ENCODE peak calls at places on chromosomes 12 and 14, in six cellular contexts. M, Y, I, B, G and R are unnamed samples.

GRCh38 chr12:78157199-78157598 is 326.5 kb downstream of the NAV3 start:
- DNase-seq in M (no peak), Y (no peak), I (no peak), B (no peak), G (no peak), R (peak)

GRCh38 chr12:107436836-107437235 is 248.8 kb upstream of the PWP1 start:
- DNase-seq in M (no peak), Y (no peak), I (no peak), B (no peak), G (no peak), R (no peak)

GRCh38 chr12:67069451-67070306 is 199.5 kb upstream of the CAND1 start:
- DNase-seq in M (peak), Y (peak), I (no peak), B (no peak), G (peak), R (no peak)

GRCh38 chr14:26845106-26845818 is 247.4 kb upstream of the NOVA1 start:
- DNase-seq in M (no peak), Y (no peak), I (no peak), B (no peak), G (no peak), R (no peak)

GRCh38 chr12:64219135-64219534 is 3.0 kb downstream of the KICS2 start:
- DNase-seq in M (no peak), Y (no peak), I (no peak), B (no peak), G (no peak), R (no peak)

GRCh38 chr12:62252576-62252975 is 7.6 kb upstream of the USP15 start:
- DNase-seq in M (no peak), Y (no peak), I (peak), B (no peak), G (no peak), R (peak)

GRCh38 chr14:87833026-87833425 is 160.0 kb downstream of the GALC start:
- DNase-seq in M (no peak), Y (no peak), I (no peak), B (no peak), G (no peak), R (no peak)

GRCh38 chr12:56255671-56256070 is 2.5 kb downstream of the ANKRD52 start:
- DNase-seq in M (no peak), Y (no peak), I (no peak), B (no peak), G (no peak), R (no peak)

GRCh38 chr14:94382684-94383663 is 5.4 kb downstream of the SERPINA1 start:
- DNase-seq in M (no peak), Y (no peak), I (no peak), B (no peak), G (no peak), R (no peak)

GRCh38 chr12:10301103-10301502 is 6.6 kb upstream of the KLRD1 start:
- DNase-seq in M (no peak), Y (no peak), I (no peak), B (no peak), G (no peak), R (no peak)

DNA sequence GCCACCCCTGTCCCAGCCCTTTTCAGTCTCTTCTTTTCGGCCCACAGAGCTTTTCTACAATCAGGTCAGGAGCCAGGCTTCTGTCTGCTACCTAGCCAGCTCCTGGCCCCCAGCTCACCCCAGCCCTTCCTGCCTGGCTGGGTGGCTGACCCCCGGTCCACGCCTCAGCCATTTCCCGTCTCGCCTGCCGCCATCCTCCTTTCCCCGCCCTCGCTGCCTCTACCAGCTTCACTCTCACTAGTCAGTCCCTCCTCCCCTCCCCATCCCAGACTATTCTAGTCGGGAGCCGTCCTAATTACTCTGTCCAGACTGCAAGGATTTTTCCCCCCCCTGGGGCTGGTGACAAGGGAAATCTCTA is 876 bp downstream of the DHH start:
- DNase-seq in M (no peak), Y (no peak), I (no peak), B (no peak), G (no peak), R (no peak)
- H3K4me3 ChIP-seq in M (peak), Y (peak), I (no peak), B (no peak), G (no peak), R (no peak)

GRCh38 chr12:2623472-2623871 is 171.3 kb upstream of the FKBP4 start:
- DNase-seq in M (no peak), Y (no peak), I (no peak), B (no peak), G (no peak), R (no peak)

GRCh38 chr12:2622460-2622859 is 172.3 kb upstream of the FKBP4 start:
- DNase-seq in M (no peak), Y (no peak), I (no peak), B (no peak), G (no peak), R (no peak)

GRCh38 chr12:2624543-2625266 is 170.1 kb upstream of the FKBP4 start:
- DNase-seq in M (peak), Y (no peak), I (peak), B (no peak), G (no peak), R (peak)

GRCh38 chr12:2627343-2628191 is 167.2 kb upstream of the FKBP4 start:
- DNase-seq in M (no peak), Y (no peak), I (no peak), B (no peak), G (no peak), R (no peak)

GRCh38 chr12:2625267-2625666 is 169.5 kb upstream of the FKBP4 start:
- DNase-seq in M (no peak), Y (no peak), I (no peak), B (no peak), G (no peak), R (no peak)
- TF ChIP-seq CTCF in M (no peak), Y (no peak), I (no peak), B (no peak), G (no peak), R (no peak)

GRCh38 chr12:14257734-14258467 is 107.6 kb upstream of the ATF7IP start:
- DNase-seq in M (peak), Y (peak), I (peak), B (peak), G (peak), R (peak)

GRCh38 chr12:14259481-14260010 is 105.9 kb upstream of the ATF7IP start:
- DNase-seq in M (no peak), Y (no peak), I (no peak), B (no peak), G (no peak), R (no peak)

GRCh38 chr12:14257303-14257733 is 108.2 kb upstream of the ATF7IP start:
- DNase-seq in M (no peak), Y (no peak), I (no peak), B (no peak), G (peak), R (no peak)

GRCh38 chr12:14260011-14260993 is 105.2 kb upstream of the ATF7IP start:
- DNase-seq in M (peak), Y (peak), I (peak), B (no peak), G (peak), R (peak)

GRCh38 chr12:14258468-14258947 is 107.0 kb upstream of the ATF7IP start:
- DNase-seq in M (no peak), Y (no peak), I (peak), B (no peak), G (no peak), R (no peak)
- H3K4me3 ChIP-seq in M (no peak), Y (no peak), I (no peak), B (no peak), G (no peak), R (no peak)

DNA sequence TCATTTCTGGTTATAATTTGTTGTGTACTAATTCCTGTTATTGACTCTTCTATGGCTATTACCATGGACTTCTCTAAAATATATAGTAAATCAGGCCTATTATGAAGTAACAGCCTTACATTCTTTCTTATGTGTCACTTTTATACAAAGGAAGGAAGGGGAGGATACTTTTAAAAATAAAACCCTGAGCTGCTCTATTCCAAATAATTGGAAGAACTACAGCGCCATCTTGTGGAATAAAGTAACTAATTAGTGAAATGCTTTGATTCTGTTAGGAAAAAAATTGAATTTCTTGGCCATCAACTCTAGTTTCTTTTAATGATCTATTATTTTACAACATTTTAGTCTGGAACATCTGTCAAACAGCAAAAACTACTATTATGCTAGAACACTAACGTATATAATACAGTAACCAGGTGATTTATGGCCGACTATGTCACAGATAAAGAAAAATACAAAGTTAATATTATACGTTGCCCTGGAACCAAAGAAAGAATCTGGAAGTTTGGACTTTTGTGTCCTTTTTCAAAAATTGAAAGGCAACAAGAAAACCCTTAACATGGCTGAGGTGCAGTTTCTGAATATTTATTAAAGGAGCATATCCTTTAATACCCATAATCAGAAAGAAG is 55.0 kb upstream of the NELL2 start:
- DNase-seq in M (peak), Y (no peak), I (peak), B (no peak), G (no peak), R (peak)
- TF ChIP-seq CTCF in M (peak), Y (peak), I (peak), B (peak), G (no peak), R (peak)

GRCh38 chr12:26728205-26729050 is 104.6 kb downstream of the ITPR2 start:
- DNase-seq in M (no peak), Y (no peak), I (no peak), B (peak), G (no peak), R (no peak)

GRCh38 chr12:26724309-26724702 is 108.7 kb downstream of the ITPR2 start:
- DNase-seq in M (no peak), Y (no peak), I (no peak), B (no peak), G (no peak), R (no peak)

GRCh38 chr12:26725517-26725916 is 107.5 kb downstream of the ITPR2 start:
- DNase-seq in M (no peak), Y (no peak), I (no peak), B (no peak), G (no peak), R (no peak)

GRCh38 chr12:26727482-26728204 is 105.4 kb downstream of the ITPR2 start:
- DNase-seq in M (no peak), Y (no peak), I (no peak), B (no peak), G (no peak), R (no peak)

GRCh38 chr12:26726956-26727355 is 106.0 kb downstream of the ITPR2 start:
- DNase-seq in M (no peak), Y (no peak), I (no peak), B (no peak), G (no peak), R (no peak)
- H3K4me3 ChIP-seq in M (no peak), Y (no peak), I (no peak), B (no peak), G (no peak), R (no peak)

GRCh38 chr14:77616454-77617229 is at the start of gene SPTLC2:
- DNase-seq in M (peak), Y (peak), I (peak), B (peak), G (peak), R (peak)
- TF ChIP-seq CTCF in M (no peak), Y (no peak), I (peak), B (no peak), G (no peak), R (no peak)

DNA sequence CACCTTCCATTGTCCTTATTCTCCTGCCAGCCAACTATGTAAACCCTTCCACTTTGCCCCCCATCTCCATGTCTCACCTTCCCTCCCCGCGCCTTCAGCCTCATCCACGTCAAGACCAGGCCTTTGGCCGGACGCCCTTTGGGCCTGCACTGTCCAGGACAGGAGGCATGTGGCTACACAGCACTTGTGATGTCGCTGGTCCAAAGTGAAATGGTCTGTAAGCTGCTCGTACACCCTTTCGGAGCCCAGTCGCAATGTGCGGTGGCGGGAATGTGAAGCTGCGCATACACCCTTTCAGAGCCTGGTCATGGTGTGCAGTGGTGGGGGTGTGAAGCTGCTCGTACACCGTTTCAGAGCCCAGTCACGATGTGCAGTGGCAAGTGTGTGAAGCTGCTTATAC is 247.9 kb upstream of the RGS6 start:
- DNase-seq in M (no peak), Y (no peak), I (no peak), B (no peak), G (no peak), R (no peak)
- H3K4me3 ChIP-seq in M (no peak), Y (no peak), I (no peak), B (no peak), G (no peak), R (no peak)